ENCODE peak calls at places on chromosomes 16 and 17, in six cellular contexts. One of them, this sample, is unnamed.

GRCh38 chr16:80273635-80274538 is 266.9 kb upstream of the DYNLRB2 start:
- DNase-seq in endothelial cell of umbilical vein: no peak
- DNase-seq in mesenchymal stem cell: no peak
- DNase-seq in astrocyte: peak; percentile 82
- DNase-seq in endodermal cell: no peak
- DNase-seq in NT2/D1: no peak
- DNase-seq in this sample: no peak

GRCh38 chr16:23514381-23515152 is 4.3 kb upstream of the GGA2 start:
- DNase-seq in endothelial cell of umbilical vein: no peak
- DNase-seq in mesenchymal stem cell: no peak
- DNase-seq in astrocyte: no peak
- DNase-seq in endodermal cell: no peak
- DNase-seq in NT2/D1: no peak
- DNase-seq in this sample: peak; percentile 17

GRCh38 chr16:23847938-23848337 is 12.2 kb downstream of the PRKCB start:
- DNase-seq in endothelial cell of umbilical vein: no peak
- DNase-seq in mesenchymal stem cell: no peak
- DNase-seq in astrocyte: no peak
- DNase-seq in endodermal cell: no peak
- DNase-seq in NT2/D1: no peak
- DNase-seq in this sample: no peak

GRCh38 chr17:7015587-7016020 is 3.2 kb downstream of the RNASEK start:
- DNase-seq in endothelial cell of umbilical vein: no peak
- DNase-seq in mesenchymal stem cell: no peak
- DNase-seq in astrocyte: no peak
- DNase-seq in endodermal cell: peak; percentile 54
- DNase-seq in NT2/D1: no peak
- DNase-seq in this sample: peak; percentile 73

GRCh38 chr16:23071202-23072083 is 77.8 kb downstream of the USP31 start:
- DNase-seq in endothelial cell of umbilical vein: peak; percentile 13
- DNase-seq in mesenchymal stem cell: no peak
- DNase-seq in astrocyte: peak; percentile 66
- DNase-seq in endodermal cell: no peak
- DNase-seq in NT2/D1: no peak
- DNase-seq in this sample: no peak

GRCh38 chr17:68248199-68248825 is 469 bp downstream of the AMZ2 start:
- DNase-seq in endothelial cell of umbilical vein: no peak
- DNase-seq in mesenchymal stem cell: peak; percentile 83
- DNase-seq in astrocyte: peak; percentile 47
- DNase-seq in endodermal cell: no peak
- DNase-seq in NT2/D1: no peak
- DNase-seq in this sample: no peak

GRCh38 chr16:56519459-56520250 is at the start of gene BBS2:
- DNase-seq in endothelial cell of umbilical vein: peak; percentile 89
- DNase-seq in mesenchymal stem cell: peak; percentile 85
- DNase-seq in astrocyte: peak; percentile 66
- DNase-seq in endodermal cell: peak; percentile 96
- DNase-seq in NT2/D1: peak; percentile 71
- DNase-seq in this sample: peak; percentile 96

GRCh38 chr16:56965149-56965938 is 3.6 kb downstream of the CETP start:
- DNase-seq in endothelial cell of umbilical vein: no peak
- DNase-seq in mesenchymal stem cell: peak; percentile 42
- DNase-seq in astrocyte: no peak
- DNase-seq in endodermal cell: no peak
- DNase-seq in NT2/D1: no peak
- DNase-seq in this sample: peak; percentile 77

GRCh38 chr17:40553694-40554534 is 11.4 kb downstream of the CCR7 start:
- DNase-seq in endothelial cell of umbilical vein: no peak
- DNase-seq in mesenchymal stem cell: peak; percentile 59
- DNase-seq in astrocyte: peak; percentile 48
- DNase-seq in endodermal cell: peak; percentile 52
- DNase-seq in NT2/D1: no peak
- DNase-seq in this sample: peak; percentile 93

GRCh38 chr17:40348136-40348504 is 16.4 kb downstream of the GJD3 start:
- DNase-seq in endothelial cell of umbilical vein: no peak
- DNase-seq in mesenchymal stem cell: no peak
- DNase-seq in astrocyte: no peak
- DNase-seq in endodermal cell: peak; percentile 66
- DNase-seq in NT2/D1: no peak
- DNase-seq in this sample: no peak

GRCh38 chr16:84893849-84894599 is 74.2 kb downstream of the CRISPLD2 start:
- DNase-seq in endothelial cell of umbilical vein: no peak
- DNase-seq in mesenchymal stem cell: peak; percentile 84
- DNase-seq in astrocyte: no peak
- DNase-seq in endodermal cell: no peak
- DNase-seq in NT2/D1: no peak
- DNase-seq in this sample: no peak

GRCh38 chr16:6066601-6067000 is 969.0 kb upstream of the EEF2KMT start:
- DNase-seq in endothelial cell of umbilical vein: no peak
- DNase-seq in mesenchymal stem cell: no peak
- DNase-seq in astrocyte: no peak
- DNase-seq in endodermal cell: no peak
- DNase-seq in NT2/D1: no peak
- DNase-seq in this sample: no peak

GRCh38 chr17:43671075-43671692 is 9.5 kb upstream of the MEOX1 start:
- DNase-seq in endothelial cell of umbilical vein: no peak
- DNase-seq in mesenchymal stem cell: no peak
- DNase-seq in astrocyte: no peak
- DNase-seq in endodermal cell: no peak
- DNase-seq in NT2/D1: no peak
- DNase-seq in this sample: no peak

DNA sequence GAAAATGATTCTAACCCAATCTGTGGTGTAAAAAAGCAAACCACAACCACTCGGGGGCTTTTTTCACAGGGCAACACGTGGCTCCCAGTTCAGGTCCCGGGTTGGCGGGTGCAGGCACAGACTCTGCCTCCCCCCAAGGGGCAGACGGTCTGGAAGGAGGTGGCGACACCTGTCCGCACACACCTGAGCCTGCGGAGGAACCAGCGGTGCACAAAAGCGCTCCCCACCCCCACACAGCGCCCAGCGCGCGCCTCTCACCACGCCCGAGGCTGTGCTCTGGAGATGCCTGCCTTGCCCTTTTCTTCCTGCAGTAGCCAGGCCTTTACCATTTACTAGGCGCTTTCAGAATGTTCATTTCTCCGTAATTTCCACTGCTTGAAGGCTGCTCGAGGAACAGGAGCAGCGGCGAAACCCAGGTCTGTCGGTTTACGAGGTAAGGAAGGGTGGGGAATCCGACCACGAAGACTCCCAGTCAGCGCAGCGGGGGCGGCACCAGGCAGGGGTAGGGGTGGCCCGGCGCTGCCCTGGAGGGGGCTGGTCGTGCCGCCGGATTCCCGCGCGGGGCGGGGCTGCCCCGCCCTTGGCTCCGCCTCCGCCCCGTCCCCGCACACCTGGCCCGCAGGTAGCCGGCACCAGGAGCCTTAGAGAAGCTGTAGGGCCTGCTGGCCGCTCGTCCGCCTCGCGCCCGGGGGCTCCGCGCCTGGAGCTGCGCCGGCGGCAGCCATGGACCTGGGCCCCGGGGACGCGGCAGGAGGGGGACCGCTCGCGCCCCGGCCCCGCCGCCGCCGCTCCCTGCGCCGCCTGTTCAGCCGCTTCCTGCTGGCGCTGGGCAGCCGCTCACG is at the start of gene USP43:
- DNase-seq in endothelial cell of umbilical vein: no peak
- DNase-seq in mesenchymal stem cell: peak; percentile 50
- DNase-seq in astrocyte: no peak
- DNase-seq in endodermal cell: peak; percentile 94
- DNase-seq in NT2/D1: no peak
- DNase-seq in this sample: peak; percentile 88
- H3K9ac ChIP-seq in endothelial cell of umbilical vein: no peak within 1 kb of the TSS
- H3K9ac ChIP-seq in mesenchymal stem cell: peak within 1 kb of the TSS; percentile 41
- H3K9ac ChIP-seq in astrocyte: peak within 1 kb of the TSS; percentile 66
- H3K9ac ChIP-seq in endodermal cell: peak within 1 kb of the TSS; percentile 62
- H3K9ac ChIP-seq in NT2/D1: peak within 1 kb of the TSS; percentile 86
- H3K9ac ChIP-seq in this sample: peak within 1 kb of the TSS; percentile 79

GRCh38 chr16:2033057-2033911 is 6.6 kb downstream of the NHERF2 start:
- DNase-seq in endothelial cell of umbilical vein: peak; percentile 70
- DNase-seq in mesenchymal stem cell: peak; percentile 74
- DNase-seq in astrocyte: peak; percentile 59
- DNase-seq in endodermal cell: peak; percentile 68
- DNase-seq in NT2/D1: no peak
- DNase-seq in this sample: peak; percentile 88
- H3K4me3 ChIP-seq in endothelial cell of umbilical vein: no peak overlapping the region
- H3K4me3 ChIP-seq in mesenchymal stem cell: peak overlapping the region; percentile 24
- H3K4me3 ChIP-seq in astrocyte: peak overlapping the region; percentile 75
- H3K4me3 ChIP-seq in endodermal cell: no peak overlapping the region
- H3K4me3 ChIP-seq in NT2/D1: no peak overlapping the region
- H3K4me3 ChIP-seq in this sample: peak overlapping the region; percentile 60

GRCh38 chr17:76845524-76845923 is 22.7 kb upstream of the MGAT5B start:
- DNase-seq in endothelial cell of umbilical vein: no peak
- DNase-seq in mesenchymal stem cell: no peak
- DNase-seq in astrocyte: peak; percentile 24
- DNase-seq in endodermal cell: no peak
- DNase-seq in NT2/D1: no peak
- DNase-seq in this sample: no peak
- H3K9ac ChIP-seq in endothelial cell of umbilical vein: no peak overlapping the region
- H3K9ac ChIP-seq in mesenchymal stem cell: no peak overlapping the region
- H3K9ac ChIP-seq in astrocyte: no peak overlapping the region
- H3K9ac ChIP-seq in endodermal cell: no peak overlapping the region
- H3K9ac ChIP-seq in NT2/D1: no peak overlapping the region
- H3K9ac ChIP-seq in this sample: no peak overlapping the region

GRCh38 chr17:47237841-47238240 is 15.8 kb upstream of the ITGB3 start:
- DNase-seq in endothelial cell of umbilical vein: no peak
- DNase-seq in mesenchymal stem cell: no peak
- DNase-seq in astrocyte: no peak
- DNase-seq in endodermal cell: no peak
- DNase-seq in NT2/D1: no peak
- DNase-seq in this sample: no peak
- H3K4me3 ChIP-seq in endothelial cell of umbilical vein: no peak overlapping the region
- H3K4me3 ChIP-seq in mesenchymal stem cell: no peak overlapping the region
- H3K4me3 ChIP-seq in astrocyte: no peak overlapping the region
- H3K4me3 ChIP-seq in endodermal cell: no peak overlapping the region
- H3K4me3 ChIP-seq in NT2/D1: no peak overlapping the region
- H3K4me3 ChIP-seq in this sample: no peak overlapping the region

GRCh38 chr16:89297156-89297869 is 79.8 kb downstream of the ZNF778 start:
- DNase-seq in endothelial cell of umbilical vein: no peak
- DNase-seq in mesenchymal stem cell: no peak
- DNase-seq in astrocyte: no peak
- DNase-seq in endodermal cell: no peak
- DNase-seq in NT2/D1: no peak
- DNase-seq in this sample: peak; percentile 53

GRCh38 chr16:89297870-89298545 is 80.5 kb downstream of the ZNF778 start:
- DNase-seq in endothelial cell of umbilical vein: no peak
- DNase-seq in mesenchymal stem cell: no peak
- DNase-seq in astrocyte: no peak
- DNase-seq in endodermal cell: no peak
- DNase-seq in NT2/D1: no peak
- DNase-seq in this sample: no peak

GRCh38 chr16:89300311-89300975 is 82.9 kb downstream of the ZNF778 start:
- DNase-seq in endothelial cell of umbilical vein: no peak
- DNase-seq in mesenchymal stem cell: no peak
- DNase-seq in astrocyte: no peak
- DNase-seq in endodermal cell: no peak
- DNase-seq in NT2/D1: no peak
- DNase-seq in this sample: no peak

GRCh38 chr16:89300976-89301360 is 83.5 kb downstream of the ZNF778 start:
- DNase-seq in endothelial cell of umbilical vein: no peak
- DNase-seq in mesenchymal stem cell: no peak
- DNase-seq in astrocyte: no peak
- DNase-seq in endodermal cell: no peak
- DNase-seq in NT2/D1: no peak
- DNase-seq in this sample: no peak

DNA sequence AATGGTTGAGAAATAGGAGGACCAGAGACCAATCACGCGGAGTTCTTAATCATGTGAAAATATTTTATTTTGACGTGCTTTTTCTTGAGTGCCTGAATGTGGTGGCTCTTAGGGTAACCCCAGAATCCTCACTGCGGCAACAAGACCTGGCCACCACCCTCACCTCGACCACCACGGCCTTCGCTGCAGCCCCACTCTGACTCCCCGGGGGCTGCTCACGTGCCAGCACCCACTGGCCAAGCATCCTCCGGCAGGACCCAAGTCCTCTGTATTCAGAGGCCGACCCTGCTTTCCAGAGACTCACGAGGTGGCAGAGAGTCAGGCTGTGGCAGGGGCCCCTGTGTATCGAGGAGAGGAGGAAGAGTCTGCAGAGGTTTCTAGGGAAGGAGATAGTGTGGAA is 81.3 kb downstream of the ZNF778 start:
- DNase-seq in endothelial cell of umbilical vein: no peak
- DNase-seq in mesenchymal stem cell: no peak
- DNase-seq in astrocyte: no peak
- DNase-seq in endodermal cell: no peak
- DNase-seq in NT2/D1: no peak
- DNase-seq in this sample: no peak
- H3K9ac ChIP-seq in endothelial cell of umbilical vein: no peak overlapping the region
- H3K9ac ChIP-seq in mesenchymal stem cell: no peak overlapping the region
- H3K9ac ChIP-seq in astrocyte: no peak overlapping the region
- H3K9ac ChIP-seq in endodermal cell: no peak overlapping the region
- H3K9ac ChIP-seq in NT2/D1: no peak overlapping the region
- H3K9ac ChIP-seq in this sample: no peak overlapping the region

GRCh38 chr16:86158688-86159360 is 259.9 kb downstream of the IRF8 start:
- DNase-seq in endothelial cell of umbilical vein: peak; percentile 4
- DNase-seq in mesenchymal stem cell: peak; percentile 47
- DNase-seq in astrocyte: no peak
- DNase-seq in endodermal cell: no peak
- DNase-seq in NT2/D1: no peak
- DNase-seq in this sample: no peak
- H3K4me3 ChIP-seq in endothelial cell of umbilical vein: no peak overlapping the region
- H3K4me3 ChIP-seq in mesenchymal stem cell: no peak overlapping the region
- H3K4me3 ChIP-seq in astrocyte: no peak overlapping the region
- H3K4me3 ChIP-seq in endodermal cell: no peak overlapping the region
- H3K4me3 ChIP-seq in NT2/D1: no peak overlapping the region
- H3K4me3 ChIP-seq in this sample: no peak overlapping the region

DNA sequence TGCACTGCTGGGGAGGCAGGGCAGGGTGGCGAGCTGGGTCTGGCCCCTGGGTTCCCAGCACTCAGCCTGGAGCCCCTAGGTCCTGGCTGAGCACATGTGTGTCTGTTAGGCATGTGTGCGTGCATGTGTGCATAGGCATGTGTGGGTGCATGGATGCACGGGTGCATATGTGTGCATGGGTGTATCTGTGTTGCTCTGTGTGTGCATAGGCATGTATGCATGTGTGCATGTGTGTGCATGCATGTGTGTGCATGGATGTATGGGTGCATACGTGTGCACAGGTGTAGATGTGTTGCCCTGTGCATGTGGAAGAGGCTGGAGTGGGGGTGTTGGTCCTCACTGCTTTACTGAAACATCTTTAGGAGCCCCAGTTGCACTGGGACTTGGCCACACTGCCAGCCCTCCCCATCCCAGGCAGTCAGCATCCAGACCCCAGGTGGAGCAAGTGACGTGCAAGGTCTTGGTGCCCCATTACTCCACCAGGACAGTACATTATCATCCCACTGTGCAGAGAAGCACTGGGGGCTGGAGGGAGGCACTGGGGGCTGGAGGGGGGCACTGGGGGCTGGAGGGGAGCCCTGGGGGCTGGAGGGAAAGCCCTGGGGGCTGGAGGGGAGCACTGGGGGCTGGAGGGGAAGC is 10.4 kb upstream of the DPEP1 start:
- DNase-seq in endothelial cell of umbilical vein: no peak
- DNase-seq in mesenchymal stem cell: no peak
- DNase-seq in astrocyte: no peak
- DNase-seq in endodermal cell: no peak
- DNase-seq in NT2/D1: no peak
- DNase-seq in this sample: no peak
- H3K9ac ChIP-seq in endothelial cell of umbilical vein: no peak overlapping the region
- H3K9ac ChIP-seq in mesenchymal stem cell: no peak overlapping the region
- H3K9ac ChIP-seq in astrocyte: peak overlapping the region; percentile 64
- H3K9ac ChIP-seq in endodermal cell: no peak overlapping the region
- H3K9ac ChIP-seq in NT2/D1: peak overlapping the region; percentile 29
- H3K9ac ChIP-seq in this sample: no peak overlapping the region